ENCODE peak calls at places on chromosomes 5 and 9, in five cellular contexts. One of them, this sample, is unnamed.

GRCh38 chr5:55994502-55994997 is at the start of gene IL6ST:
- DNase-seq in cardiac muscle cell: peak; percentile 93
- DNase-seq in BJ: peak; percentile 26
- DNase-seq in right atrium auricular region: peak; percentile 75
- DNase-seq in upper lobe of right lung: no peak
- DNase-seq in this sample: no peak

GRCh38 chr5:122915717-122916399 is 70.4 kb downstream of the SNX24 start:
- DNase-seq in upper lobe of right lung: no peak
- DNase-seq in right atrium auricular region: no peak
- DNase-seq in BJ: no peak
- DNase-seq in cardiac muscle cell: peak; percentile 22
- DNase-seq in this sample: no peak

GRCh38 chr5:53877243-53877642 is 316.8 kb downstream of the NDUFS4 start:
- DNase-seq in right atrium auricular region: no peak
- DNase-seq in cardiac muscle cell: peak; percentile 38
- DNase-seq in BJ: peak; percentile 51
- DNase-seq in upper lobe of right lung: no peak
- DNase-seq in this sample: no peak

GRCh38 chr9:107363511-107364182 is 80.6 kb downstream of the RAD23B start:
- DNase-seq in right atrium auricular region: no peak
- DNase-seq in cardiac muscle cell: no peak
- DNase-seq in BJ: peak; percentile 11
- DNase-seq in upper lobe of right lung: no peak
- DNase-seq in this sample: no peak

GRCh38 chr9:78262655-78263054 is 26.8 kb downstream of the CEP78 start:
- DNase-seq in BJ: no peak
- DNase-seq in right atrium auricular region: no peak
- DNase-seq in upper lobe of right lung: no peak
- DNase-seq in cardiac muscle cell: no peak
- DNase-seq in this sample: no peak

GRCh38 chr5:120927923-120928322 is 463.8 kb downstream of the PRR16 start:
- DNase-seq in upper lobe of right lung: no peak
- DNase-seq in BJ: no peak
- DNase-seq in right atrium auricular region: no peak
- DNase-seq in cardiac muscle cell: no peak
- DNase-seq in this sample: no peak

GRCh38 chr9:128884164-128884563 is 2.2 kb downstream of the LRRC8A start:
- DNase-seq in right atrium auricular region: no peak
- DNase-seq in cardiac muscle cell: no peak
- DNase-seq in BJ: no peak
- DNase-seq in upper lobe of right lung: no peak
- DNase-seq in this sample: no peak

GRCh38 chr5:147140558-147140957 is 94.3 kb upstream of the STK32A start:
- DNase-seq in BJ: no peak
- DNase-seq in right atrium auricular region: no peak
- DNase-seq in cardiac muscle cell: no peak
- DNase-seq in upper lobe of right lung: no peak
- DNase-seq in this sample: no peak

GRCh38 chr5:10600629-10601245 is 36.9 kb downstream of the ANKRD33B start:
- DNase-seq in right atrium auricular region: no peak
- DNase-seq in BJ: no peak
- DNase-seq in upper lobe of right lung: no peak
- DNase-seq in cardiac muscle cell: no peak
- DNase-seq in this sample: no peak

GRCh38 chr5:149639718-149640117 is 58.4 kb downstream of the ARHGEF37 start:
- DNase-seq in upper lobe of right lung: no peak
- DNase-seq in right atrium auricular region: no peak
- DNase-seq in cardiac muscle cell: no peak
- DNase-seq in BJ: no peak
- DNase-seq in this sample: no peak

GRCh38 chr5:134328619-134329018 is 38.4 kb downstream of the CDKL3 start:
- DNase-seq in right atrium auricular region: no peak
- DNase-seq in cardiac muscle cell: peak; percentile 3
- DNase-seq in BJ: no peak
- DNase-seq in upper lobe of right lung: no peak
- DNase-seq in this sample: no peak

GRCh38 chr5:112318346-112318745 is 100.7 kb downstream of the EPB41L4A start:
- DNase-seq in cardiac muscle cell: no peak
- DNase-seq in BJ: no peak
- DNase-seq in upper lobe of right lung: no peak
- DNase-seq in right atrium auricular region: no peak
- DNase-seq in this sample: no peak

GRCh38 chr9:97543568-97543967 is 42.1 kb downstream of the TMOD1 start:
- DNase-seq in cardiac muscle cell: no peak
- DNase-seq in upper lobe of right lung: no peak
- DNase-seq in right atrium auricular region: no peak
- DNase-seq in BJ: no peak
- DNase-seq in this sample: no peak

GRCh38 chr9:105651806-105652205 is 10.5 kb upstream of the TAL2 start:
- DNase-seq in BJ: no peak
- DNase-seq in cardiac muscle cell: no peak
- DNase-seq in right atrium auricular region: no peak
- DNase-seq in upper lobe of right lung: no peak
- DNase-seq in this sample: no peak

GRCh38 chr5:115778417-115778816 is 38.0 kb downstream of the CDO1 start:
- DNase-seq in cardiac muscle cell: no peak
- DNase-seq in upper lobe of right lung: no peak
- DNase-seq in BJ: no peak
- DNase-seq in right atrium auricular region: no peak
- DNase-seq in this sample: no peak

GRCh38 chr5:171806976-171807823 is 21.6 kb downstream of the SMIM23 start:
- DNase-seq in upper lobe of right lung: no peak
- DNase-seq in cardiac muscle cell: no peak
- DNase-seq in BJ: no peak
- DNase-seq in right atrium auricular region: no peak
- DNase-seq in this sample: peak; percentile 9

GRCh38 chr5:169106906-169107305 is 194.0 kb downstream of the SLIT3 start:
- DNase-seq in cardiac muscle cell: no peak
- DNase-seq in upper lobe of right lung: no peak
- DNase-seq in right atrium auricular region: no peak
- DNase-seq in BJ: no peak
- DNase-seq in this sample: no peak

GRCh38 chr9:99737649-99738048 is 84.0 kb upstream of the NR4A3 start:
- DNase-seq in right atrium auricular region: no peak
- DNase-seq in cardiac muscle cell: no peak
- DNase-seq in upper lobe of right lung: no peak
- DNase-seq in BJ: no peak
- DNase-seq in this sample: no peak

GRCh38 chr5:112146323-112146848 is 272.7 kb downstream of the EPB41L4A start:
- DNase-seq in BJ: peak; percentile 80
- DNase-seq in right atrium auricular region: no peak
- DNase-seq in cardiac muscle cell: peak; percentile 90
- DNase-seq in upper lobe of right lung: no peak
- DNase-seq in this sample: no peak

GRCh38 chr9:100700689-100701318 is 122.9 kb downstream of the CAVIN4 start:
- DNase-seq in right atrium auricular region: no peak
- DNase-seq in cardiac muscle cell: peak; percentile 54
- DNase-seq in BJ: no peak
- DNase-seq in upper lobe of right lung: no peak
- DNase-seq in this sample: no peak

GRCh38 chr5:92979716-92980115 is 601.3 kb downstream of the NR2F1-AS1 start:
- DNase-seq in cardiac muscle cell: no peak
- DNase-seq in upper lobe of right lung: no peak
- DNase-seq in right atrium auricular region: no peak
- DNase-seq in BJ: no peak
- DNase-seq in this sample: no peak

GRCh38 chr5:12901696-12902095 is 997.5 kb upstream of the CTNND2 start:
- DNase-seq in BJ: no peak
- DNase-seq in upper lobe of right lung: no peak
- DNase-seq in right atrium auricular region: no peak
- DNase-seq in cardiac muscle cell: no peak
- DNase-seq in this sample: no peak

GRCh38 chr9:130689937-130690700 is 3.5 kb upstream of the EXOSC2 start:
- DNase-seq in cardiac muscle cell: peak; percentile 96
- DNase-seq in right atrium auricular region: peak; percentile 87
- DNase-seq in BJ: peak; percentile 65
- DNase-seq in upper lobe of right lung: no peak
- DNase-seq in this sample: no peak

GRCh38 chr9:94139672-94140417 is 55.6 kb downstream of the PTPDC1 start:
- DNase-seq in BJ: peak; percentile 95
- DNase-seq in upper lobe of right lung: peak; percentile 80
- DNase-seq in right atrium auricular region: peak; percentile 93
- DNase-seq in cardiac muscle cell: peak; percentile 98
- DNase-seq in this sample: peak; percentile 76

GRCh38 chr5:32222723-32223470 is 48.8 kb upstream of the GOLPH3 start:
- DNase-seq in cardiac muscle cell: no peak
- DNase-seq in upper lobe of right lung: no peak
- DNase-seq in right atrium auricular region: no peak
- DNase-seq in BJ: no peak
- DNase-seq in this sample: no peak

GRCh38 chr5:157549954-157550549 is 25.5 kb downstream of the ADAM19 start:
- DNase-seq in cardiac muscle cell: no peak
- DNase-seq in BJ: no peak
- DNase-seq in right atrium auricular region: no peak
- DNase-seq in upper lobe of right lung: no peak
- DNase-seq in this sample: no peak

GRCh38 chr5:16776611-16777251 is 159.4 kb downstream of the MYO10 start:
- DNase-seq in upper lobe of right lung: no peak
- DNase-seq in BJ: no peak
- DNase-seq in right atrium auricular region: no peak
- DNase-seq in cardiac muscle cell: no peak
- DNase-seq in this sample: no peak

GRCh38 chr9:19446361-19446861 is 37.6 kb downstream of the ACER2 start:
- DNase-seq in BJ: no peak
- DNase-seq in cardiac muscle cell: no peak
- DNase-seq in right atrium auricular region: no peak
- DNase-seq in upper lobe of right lung: no peak
- DNase-seq in this sample: no peak

GRCh38 chr9:124481115-124481514 is 26.1 kb downstream of the NR5A1 start:
- DNase-seq in right atrium auricular region: no peak
- DNase-seq in cardiac muscle cell: no peak
- DNase-seq in upper lobe of right lung: no peak
- DNase-seq in BJ: no peak
- DNase-seq in this sample: no peak

GRCh38 chr9:126489604-126490593 is 123.8 kb upstream of the LMX1B start:
- DNase-seq in BJ: no peak
- DNase-seq in right atrium auricular region: no peak
- DNase-seq in cardiac muscle cell: no peak
- DNase-seq in upper lobe of right lung: no peak
- DNase-seq in this sample: no peak

GRCh38 chr9:97437151-97437550 is 25.3 kb downstream of the TDRD7 start:
- DNase-seq in right atrium auricular region: no peak
- DNase-seq in upper lobe of right lung: no peak
- DNase-seq in BJ: no peak
- DNase-seq in cardiac muscle cell: no peak
- DNase-seq in this sample: no peak

GRCh38 chr9:127723450-127723849 is 7.6 kb downstream of the TTC16 start:
- DNase-seq in upper lobe of right lung: no peak
- DNase-seq in right atrium auricular region: no peak
- DNase-seq in cardiac muscle cell: peak; percentile 74
- DNase-seq in BJ: no peak
- DNase-seq in this sample: no peak

GRCh38 chr5:130715541-130715940 is 449.5 kb downstream of the HINT1 start:
- DNase-seq in upper lobe of right lung: no peak
- DNase-seq in cardiac muscle cell: no peak
- DNase-seq in BJ: no peak
- DNase-seq in right atrium auricular region: no peak
- DNase-seq in this sample: no peak

GRCh38 chr5:99815-100214 is 7.8 kb downstream of the PLEKHG4B start:
- DNase-seq in BJ: no peak
- DNase-seq in upper lobe of right lung: no peak
- DNase-seq in right atrium auricular region: no peak
- DNase-seq in cardiac muscle cell: no peak
- DNase-seq in this sample: no peak
- TF ChIP-seq CTCF in BJ: no peak
- TF ChIP-seq CTCF in upper lobe of right lung: no peak
- TF ChIP-seq CTCF in right atrium auricular region: no peak
- TF ChIP-seq CTCF in cardiac muscle cell: no peak
- TF ChIP-seq CTCF in this sample: no peak

GRCh38 chr5:138305797-138306196 is 25.8 kb downstream of the CDC25C start:
- DNase-seq in right atrium auricular region: peak; percentile 60
- DNase-seq in cardiac muscle cell: no peak
- DNase-seq in upper lobe of right lung: no peak
- DNase-seq in BJ: no peak
- DNase-seq in this sample: no peak

GRCh38 chr5:138303365-138303764 is 28.2 kb downstream of the CDC25C start:
- DNase-seq in right atrium auricular region: no peak
- DNase-seq in upper lobe of right lung: no peak
- DNase-seq in BJ: no peak
- DNase-seq in cardiac muscle cell: no peak
- DNase-seq in this sample: no peak
- H3K4me3 ChIP-seq in right atrium auricular region: no peak overlapping the region
- H3K4me3 ChIP-seq in upper lobe of right lung: no peak overlapping the region
- H3K4me3 ChIP-seq in BJ: no peak overlapping the region
- H3K4me3 ChIP-seq in cardiac muscle cell: no peak overlapping the region
- H3K4me3 ChIP-seq in this sample: no peak overlapping the region

DNA sequence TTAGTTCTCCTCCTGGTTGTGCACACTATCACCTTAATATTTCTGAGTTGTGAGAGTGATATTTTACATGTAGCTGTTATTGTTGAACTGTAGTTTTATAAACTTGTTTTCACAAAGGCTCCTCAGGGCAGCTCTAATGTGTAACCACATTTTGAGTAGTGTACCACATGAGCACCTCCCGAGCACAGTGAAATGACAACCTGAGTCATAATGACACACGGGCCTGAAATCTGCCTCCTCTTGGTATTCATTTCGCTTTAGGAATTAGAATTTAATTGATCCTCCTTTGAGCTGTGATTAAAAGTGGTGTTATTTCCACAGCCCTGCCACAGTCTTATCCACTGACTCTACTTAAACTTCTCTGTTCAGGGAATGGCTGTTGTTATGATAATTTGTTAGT is 7.9 kb downstream of the MTRR start:
- DNase-seq in BJ: no peak
- DNase-seq in cardiac muscle cell: peak; percentile 32
- DNase-seq in upper lobe of right lung: no peak
- DNase-seq in right atrium auricular region: no peak
- DNase-seq in this sample: peak; percentile 26
- H3K36me3 ChIP-seq in BJ: peaks cover 9% of the 10 kb centered on the region
- H3K36me3 ChIP-seq in cardiac muscle cell: peaks cover 30% of the 10 kb centered on the region
- H3K36me3 ChIP-seq in upper lobe of right lung: peaks cover 71% of the 10 kb centered on the region
- H3K36me3 ChIP-seq in right atrium auricular region: peaks cover 59% of the 10 kb centered on the region
- H3K36me3 ChIP-seq in this sample: no peaks in the 10 kb centered on the region

DNA sequence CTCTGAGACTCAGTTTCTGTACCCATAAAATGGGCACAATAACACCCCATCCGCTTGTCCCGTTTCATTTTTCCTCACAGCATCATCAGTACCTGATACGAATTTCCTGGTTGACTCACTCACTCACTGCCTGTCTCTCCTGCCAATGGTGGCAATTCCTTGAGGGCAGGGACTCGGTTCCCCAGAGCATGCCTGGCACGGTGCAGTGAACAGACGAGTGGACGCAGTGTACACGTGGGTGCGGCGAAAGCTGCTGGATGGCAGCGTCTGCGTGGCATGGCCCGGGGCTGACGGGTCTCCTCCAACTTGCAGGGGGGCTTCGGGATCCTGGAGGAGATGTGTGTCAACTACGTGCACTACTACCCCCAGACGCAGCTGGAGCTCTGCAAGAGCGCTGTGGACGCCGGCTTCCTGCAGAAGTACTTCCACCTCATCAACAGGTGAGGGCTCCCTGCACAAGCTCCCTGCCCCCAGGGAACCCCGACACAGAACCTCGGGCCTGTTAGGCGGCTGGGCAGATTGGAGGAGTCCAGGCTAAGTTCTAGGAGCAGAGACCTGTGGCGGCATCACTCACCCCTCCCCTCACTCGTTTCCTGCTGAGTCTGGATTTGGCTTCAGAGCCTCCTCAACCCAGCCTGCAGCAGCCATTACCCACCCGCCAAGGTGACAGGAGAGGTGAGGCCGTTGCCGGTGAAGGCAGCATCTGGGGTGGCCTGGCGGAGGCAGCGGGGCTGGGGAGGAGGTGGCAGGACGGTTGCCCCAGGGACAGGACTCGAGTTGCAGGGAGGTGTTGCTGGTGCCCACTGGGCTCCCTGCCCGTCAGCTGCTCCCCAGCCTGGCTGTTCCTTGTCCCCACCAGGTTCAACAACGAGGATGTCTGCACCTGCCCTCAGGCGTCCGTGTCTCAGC is 20.3 kb downstream of the DBH start:
- DNase-seq in right atrium auricular region: no peak
- DNase-seq in upper lobe of right lung: no peak
- DNase-seq in cardiac muscle cell: no peak
- DNase-seq in BJ: no peak
- DNase-seq in this sample: no peak
- TF ChIP-seq CTCF in right atrium auricular region: no peak
- TF ChIP-seq CTCF in upper lobe of right lung: no peak
- TF ChIP-seq CTCF in cardiac muscle cell: no peak
- TF ChIP-seq CTCF in BJ: no peak
- TF ChIP-seq CTCF in this sample: no peak